ENCODE peak calls at places on chromosome 4, in seven cellular contexts. One of them, this sample, is unnamed.

GRCh38 chr4:48970471-48970921 is 15.6 kb upstream of the CWH43 start:
- DNase-seq in activated naive CD4-positive, alpha-beta T cell: no peak
- DNase-seq in progenitor cell of endocrine pancreas: no peak
- DNase-seq in kidney glomerular epithelial cell: peak; percentile 53
- DNase-seq in esophagus squamous epithelium: no peak
- DNase-seq in OCI-LY7: no peak
- DNase-seq in DND-41: no peak
- DNase-seq in this sample: peak; percentile 75

GRCh38 chr4:123144626-123145025 is 222.2 kb upstream of the NUDT6 start:
- DNase-seq in esophagus squamous epithelium: no peak
- DNase-seq in activated naive CD4-positive, alpha-beta T cell: no peak
- DNase-seq in progenitor cell of endocrine pancreas: no peak
- DNase-seq in DND-41: no peak
- DNase-seq in OCI-LY7: no peak
- DNase-seq in kidney glomerular epithelial cell: no peak
- DNase-seq in this sample: no peak

GRCh38 chr4:155612074-155612473 is 54.6 kb upstream of the GUCY1A1 start:
- DNase-seq in progenitor cell of endocrine pancreas: no peak
- DNase-seq in DND-41: no peak
- DNase-seq in OCI-LY7: no peak
- DNase-seq in kidney glomerular epithelial cell: no peak
- DNase-seq in activated naive CD4-positive, alpha-beta T cell: no peak
- DNase-seq in esophagus squamous epithelium: no peak
- DNase-seq in this sample: no peak

GRCh38 chr4:26873391-26874026 is 12.9 kb downstream of the STIM2 start:
- DNase-seq in esophagus squamous epithelium: no peak
- DNase-seq in activated naive CD4-positive, alpha-beta T cell: no peak
- DNase-seq in DND-41: no peak
- DNase-seq in OCI-LY7: no peak
- DNase-seq in kidney glomerular epithelial cell: no peak
- DNase-seq in progenitor cell of endocrine pancreas: no peak
- DNase-seq in this sample: no peak

GRCh38 chr4:26930964-26931363 is 70.3 kb downstream of the STIM2 start:
- DNase-seq in activated naive CD4-positive, alpha-beta T cell: no peak
- DNase-seq in esophagus squamous epithelium: no peak
- DNase-seq in kidney glomerular epithelial cell: no peak
- DNase-seq in OCI-LY7: no peak
- DNase-seq in progenitor cell of endocrine pancreas: no peak
- DNase-seq in DND-41: no peak
- DNase-seq in this sample: no peak

GRCh38 chr4:145937990-145938611 is 522 bp downstream of the ZNF827 start:
- DNase-seq in DND-41: peak; percentile 31
- DNase-seq in progenitor cell of endocrine pancreas: no peak
- DNase-seq in kidney glomerular epithelial cell: peak; percentile 31
- DNase-seq in esophagus squamous epithelium: no peak
- DNase-seq in OCI-LY7: peak; percentile 64
- DNase-seq in activated naive CD4-positive, alpha-beta T cell: peak; percentile 4
- DNase-seq in this sample: peak; percentile 3

GRCh38 chr4:71648923-71649322 is 135.0 kb downstream of the GC start:
- DNase-seq in kidney glomerular epithelial cell: no peak
- DNase-seq in progenitor cell of endocrine pancreas: no peak
- DNase-seq in activated naive CD4-positive, alpha-beta T cell: no peak
- DNase-seq in esophagus squamous epithelium: no peak
- DNase-seq in DND-41: no peak
- DNase-seq in OCI-LY7: no peak
- DNase-seq in this sample: no peak

GRCh38 chr4:149194061-149194460 is 621.6 kb downstream of the IQCM start:
- DNase-seq in esophagus squamous epithelium: no peak
- DNase-seq in OCI-LY7: no peak
- DNase-seq in DND-41: no peak
- DNase-seq in progenitor cell of endocrine pancreas: no peak
- DNase-seq in kidney glomerular epithelial cell: no peak
- DNase-seq in activated naive CD4-positive, alpha-beta T cell: no peak
- DNase-seq in this sample: no peak

GRCh38 chr4:8391972-8392371 is 48.6 kb downstream of the ACOX3 start:
- DNase-seq in OCI-LY7: peak; percentile 89
- DNase-seq in DND-41: peak; percentile 11
- DNase-seq in kidney glomerular epithelial cell: peak; percentile 11
- DNase-seq in esophagus squamous epithelium: no peak
- DNase-seq in progenitor cell of endocrine pancreas: no peak
- DNase-seq in activated naive CD4-positive, alpha-beta T cell: no peak
- DNase-seq in this sample: no peak

GRCh38 chr4:41611881-41612871 is 74.2 kb downstream of the LIMCH1 start:
- DNase-seq in kidney glomerular epithelial cell: peak; percentile 51
- DNase-seq in OCI-LY7: no peak
- DNase-seq in DND-41: no peak
- DNase-seq in activated naive CD4-positive, alpha-beta T cell: no peak
- DNase-seq in progenitor cell of endocrine pancreas: no peak
- DNase-seq in esophagus squamous epithelium: no peak
- DNase-seq in this sample: peak; percentile 16

GRCh38 chr4:39394706-39395105 is 12.0 kb upstream of the KLB start:
- DNase-seq in esophagus squamous epithelium: no peak
- DNase-seq in OCI-LY7: no peak
- DNase-seq in DND-41: no peak
- DNase-seq in kidney glomerular epithelial cell: no peak
- DNase-seq in progenitor cell of endocrine pancreas: no peak
- DNase-seq in activated naive CD4-positive, alpha-beta T cell: no peak
- DNase-seq in this sample: no peak

GRCh38 chr4:5751073-5751917 is 40.3 kb downstream of the EVC start:
- DNase-seq in progenitor cell of endocrine pancreas: no peak
- DNase-seq in DND-41: no peak
- DNase-seq in OCI-LY7: no peak
- DNase-seq in activated naive CD4-positive, alpha-beta T cell: no peak
- DNase-seq in kidney glomerular epithelial cell: peak; percentile 33
- DNase-seq in esophagus squamous epithelium: no peak
- DNase-seq in this sample: peak; percentile 95

GRCh38 chr4:108829981-108830492 is 67.2 kb upstream of the ETNPPL start:
- DNase-seq in esophagus squamous epithelium: no peak
- DNase-seq in OCI-LY7: no peak
- DNase-seq in kidney glomerular epithelial cell: no peak
- DNase-seq in activated naive CD4-positive, alpha-beta T cell: no peak
- DNase-seq in DND-41: no peak
- DNase-seq in progenitor cell of endocrine pancreas: no peak
- DNase-seq in this sample: no peak

GRCh38 chr4:82799006-82799881 is 648 bp upstream of the SCD5 start:
- DNase-seq in esophagus squamous epithelium: no peak
- DNase-seq in progenitor cell of endocrine pancreas: no peak
- DNase-seq in OCI-LY7: no peak
- DNase-seq in kidney glomerular epithelial cell: no peak
- DNase-seq in DND-41: peak; percentile 70
- DNase-seq in activated naive CD4-positive, alpha-beta T cell: no peak
- DNase-seq in this sample: no peak